ENCODE peak calls at places on chromosomes 7 and 10, in six cellular contexts. N is brain microvascular endothelial cell, W is tibial artery, T is IMR-90, R is right atrium auricular region, U is astrocyte. D is an unnamed sample. For H3K27me3, the result is how much of the 10 kb centered on the place peaks cover.

GRCh38 chr10:26697163-26697921 is at the start of gene PDSS1:
- DNase-seq in N (peak), W (peak), T (peak), R (peak), U (peak), D (peak)

GRCh38 chr7:54705436-54705835 is 53.6 kb downstream of the SEC61G start:
- DNase-seq in N (peak), W (no peak), T (peak), R (no peak), U (peak), D (no peak)

GRCh38 chr7:135390829-135391228 is 119.1 kb downstream of the CNOT4 start:
- DNase-seq in N (no peak), W (no peak), T (no peak), R (no peak), U (no peak), D (no peak)

GRCh38 chr10:37727491-37728352 is 129.7 kb downstream of the ZNF248 start:
- DNase-seq in N (no peak), W (no peak), T (no peak), R (no peak), U (no peak), D (no peak)

GRCh38 chr10:4704034-4704545 is 121.9 kb upstream of the AKR1E2 start:
- DNase-seq in N (peak), W (no peak), T (peak), R (no peak), U (peak), D (no peak)

GRCh38 chr7:4613855-4614548 is 68.1 kb upstream of the FOXK1 start:
- DNase-seq in N (peak), W (peak), T (peak), R (no peak), U (peak), D (no peak)

GRCh38 chr7:38574121-38574520 is 57.1 kb downstream of the AMPH start:
- DNase-seq in N (peak), W (no peak), T (peak), R (no peak), U (peak), D (no peak)

GRCh38 chr7:24601600-24601999 is 28.3 kb downstream of the PALS2 start:
- DNase-seq in N (no peak), W (no peak), T (no peak), R (no peak), U (no peak), D (no peak)

GRCh38 chr7:22356855-22357310 is at the start of gene RAPGEF5:
- DNase-seq in N (no peak), W (no peak), T (no peak), R (no peak), U (no peak), D (peak)

GRCh38 chr7:80967536-80968297 is 48.9 kb upstream of the SEMA3C start:
- DNase-seq in N (no peak), W (no peak), T (no peak), R (no peak), U (peak), D (no peak)

GRCh38 chr10:86979296-86979818 is 11.1 kb downstream of the ADIRF start:
- DNase-seq in N (no peak), W (no peak), T (peak), R (no peak), U (no peak), D (no peak)

GRCh38 chr7:5408777-5409176 is 14.9 kb downstream of the TNRC18 start:
- DNase-seq in N (peak), W (no peak), T (peak), R (no peak), U (peak), D (no peak)

DNA sequence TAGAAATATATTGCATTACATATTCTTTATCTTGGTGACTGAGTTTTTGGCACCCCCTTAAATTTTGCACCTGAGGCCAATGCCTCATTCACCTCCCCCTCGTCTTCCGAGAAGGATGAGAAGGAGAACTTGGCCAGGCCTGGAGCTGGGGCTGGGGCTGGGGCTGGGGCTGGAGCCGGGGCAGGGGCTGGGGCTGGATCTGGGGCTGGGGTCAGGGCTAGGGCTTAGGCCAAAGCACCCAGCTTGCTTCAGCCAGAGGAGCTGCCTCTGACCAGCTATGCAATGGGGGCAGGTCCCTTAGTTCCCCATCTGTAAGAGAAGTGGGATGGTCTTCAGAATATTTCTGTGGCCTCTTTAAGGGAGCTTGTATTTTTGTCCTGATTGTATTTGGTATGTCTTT is 3.8 kb upstream of the PRKAG2 start:
- DNase-seq in N (no peak), W (no peak), T (no peak), R (no peak), U (no peak), D (no peak)
- TF ChIP-seq CTCF in N (no peak), W (no peak), T (no peak), R (no peak), U (no peak), D (no peak)

DNA sequence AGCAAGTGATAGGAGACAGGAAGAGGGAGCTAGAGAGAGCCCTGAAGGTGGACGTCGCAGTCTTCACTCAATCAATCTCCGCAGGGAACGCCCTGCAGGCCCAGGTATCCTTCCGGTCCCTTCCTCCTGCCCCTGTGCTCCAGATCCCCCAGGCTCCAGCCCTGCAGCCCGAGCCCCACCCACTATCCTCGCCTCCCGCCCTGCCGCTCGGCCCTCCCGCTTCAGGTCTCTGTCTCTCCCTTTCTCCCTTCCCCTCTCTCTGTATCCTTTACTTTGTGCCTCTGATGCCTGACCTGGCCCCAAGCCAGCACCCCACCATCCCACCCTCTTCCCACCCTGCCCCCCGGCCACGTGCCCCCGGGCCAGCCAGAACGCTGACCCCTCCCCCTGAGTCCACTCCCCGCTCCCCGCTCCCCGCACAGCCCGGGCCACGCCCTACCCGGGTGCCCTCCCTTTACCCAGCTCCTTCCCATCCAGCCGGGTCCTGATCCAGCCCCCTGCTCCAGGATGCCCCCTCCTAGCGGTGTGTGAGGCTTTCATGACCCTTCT is 127.7 kb downstream of the UBE2H start:
- DNase-seq in N (no peak), W (peak), T (no peak), R (no peak), U (no peak), D (peak)
- H3K27ac ChIP-seq in N (no peak), W (peak), T (peak), R (peak), U (peak), D (peak)

GRCh38 chr7:101177644-101178043 is 2.4 kb downstream of the NAT16 start:
- DNase-seq in N (no peak), W (no peak), T (no peak), R (no peak), U (no peak), D (no peak)
- H3K27me3 ChIP-seq in N (half or more), W (half or more), T (half or more), R (half or more), U (half or more), D (half or more)

DNA sequence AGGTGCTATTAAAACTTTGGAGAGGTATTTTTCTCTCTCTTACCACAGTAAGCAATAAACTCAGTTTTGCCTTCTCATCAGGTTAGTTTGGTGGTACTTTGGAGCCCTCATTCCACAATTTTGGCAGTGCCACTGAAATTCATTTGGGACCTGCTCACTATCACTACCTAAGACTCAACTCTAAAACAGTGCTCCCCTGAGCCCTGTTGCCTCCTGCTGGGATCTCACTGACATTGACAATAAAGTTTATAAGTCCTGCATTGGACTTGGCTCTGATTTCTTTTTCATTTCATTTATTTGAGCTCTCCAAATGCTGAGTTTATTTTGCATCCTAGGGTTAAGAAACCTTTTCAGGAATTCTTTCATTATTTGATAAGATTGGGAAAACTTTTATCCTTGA is 130.8 kb upstream of the HPS1 start:
- DNase-seq in N (no peak), W (no peak), T (no peak), R (no peak), U (no peak), D (no peak)
- TF ChIP-seq CTCF in N (no peak), W (no peak), T (no peak), R (no peak), U (no peak), D (no peak)